ENCODE peak calls at places on chromosomes 3 and 15, in ten cellular contexts. One of them, this sample, is unnamed.

GRCh38 chr3:67642734-67643133 is 11.7 kb downstream of the SUCLG2 start:
- DNase-seq in MM.1S: no peak
- DNase-seq in pancreas: no peak
- DNase-seq in iPS DF 6.9: no peak
- DNase-seq in AG04450: no peak
- DNase-seq in cardiac fibroblast: no peak
- DNase-seq in suprapubic skin: no peak
- DNase-seq in GM23248: no peak
- DNase-seq in CD8-positive, alpha-beta memory T cell: no peak
- DNase-seq in cardiac muscle cell: no peak
- DNase-seq in this sample: no peak

GRCh38 chr15:41567261-41567660 is 8.2 kb downstream of the TYRO3 start:
- DNase-seq in suprapubic skin: no peak
- DNase-seq in pancreas: peak; percentile 3
- DNase-seq in MM.1S: no peak
- DNase-seq in cardiac muscle cell: no peak
- DNase-seq in AG04450: no peak
- DNase-seq in GM23248: no peak
- DNase-seq in CD8-positive, alpha-beta memory T cell: no peak
- DNase-seq in cardiac fibroblast: no peak
- DNase-seq in iPS DF 6.9: no peak
- DNase-seq in this sample: no peak

GRCh38 chr3:9970020-9970652 is 16.5 kb downstream of the EMC3 start:
- DNase-seq in MM.1S: no peak
- DNase-seq in suprapubic skin: no peak
- DNase-seq in cardiac fibroblast: peak; percentile 79
- DNase-seq in GM23248: peak; percentile 87
- DNase-seq in cardiac muscle cell: no peak
- DNase-seq in CD8-positive, alpha-beta memory T cell: no peak
- DNase-seq in pancreas: no peak
- DNase-seq in iPS DF 6.9: no peak
- DNase-seq in AG04450: no peak
- DNase-seq in this sample: peak; percentile 13

GRCh38 chr3:110789315-110789714 is 282.3 kb upstream of the NECTIN3 start:
- DNase-seq in AG04450: peak; percentile 20
- DNase-seq in MM.1S: no peak
- DNase-seq in cardiac fibroblast: peak; percentile 84
- DNase-seq in suprapubic skin: no peak
- DNase-seq in CD8-positive, alpha-beta memory T cell: no peak
- DNase-seq in GM23248: peak; percentile 74
- DNase-seq in cardiac muscle cell: no peak
- DNase-seq in iPS DF 6.9: no peak
- DNase-seq in pancreas: no peak
- DNase-seq in this sample: no peak

GRCh38 chr3:31592764-31593163 is 60.0 kb downstream of the STT3B start:
- DNase-seq in GM23248: no peak
- DNase-seq in iPS DF 6.9: no peak
- DNase-seq in cardiac fibroblast: no peak
- DNase-seq in CD8-positive, alpha-beta memory T cell: no peak
- DNase-seq in MM.1S: no peak
- DNase-seq in pancreas: no peak
- DNase-seq in cardiac muscle cell: no peak
- DNase-seq in AG04450: no peak
- DNase-seq in suprapubic skin: no peak
- DNase-seq in this sample: no peak

GRCh38 chr3:107421170-107421792 is 44.0 kb downstream of the CCDC54 start:
- DNase-seq in iPS DF 6.9: no peak
- DNase-seq in suprapubic skin: no peak
- DNase-seq in cardiac fibroblast: peak; percentile 85
- DNase-seq in MM.1S: peak; percentile 86
- DNase-seq in CD8-positive, alpha-beta memory T cell: peak; percentile 47
- DNase-seq in AG04450: no peak
- DNase-seq in GM23248: peak; percentile 75
- DNase-seq in cardiac muscle cell: peak; percentile 72
- DNase-seq in pancreas: no peak
- DNase-seq in this sample: no peak

GRCh38 chr15:84967380-84967779 is 14.3 kb upstream of the PDE8A start:
- DNase-seq in GM23248: no peak
- DNase-seq in CD8-positive, alpha-beta memory T cell: no peak
- DNase-seq in AG04450: no peak
- DNase-seq in suprapubic skin: no peak
- DNase-seq in pancreas: no peak
- DNase-seq in iPS DF 6.9: no peak
- DNase-seq in cardiac muscle cell: no peak
- DNase-seq in MM.1S: no peak
- DNase-seq in cardiac fibroblast: no peak
- DNase-seq in this sample: no peak

GRCh38 chr3:54917172-54917571 is 10.7 kb downstream of the LRTM1 start:
- DNase-seq in CD8-positive, alpha-beta memory T cell: no peak
- DNase-seq in AG04450: no peak
- DNase-seq in MM.1S: no peak
- DNase-seq in iPS DF 6.9: no peak
- DNase-seq in suprapubic skin: no peak
- DNase-seq in GM23248: peak; percentile 70
- DNase-seq in cardiac fibroblast: peak; percentile 16
- DNase-seq in cardiac muscle cell: no peak
- DNase-seq in pancreas: no peak
- DNase-seq in this sample: no peak

GRCh38 chr3:170511371-170511770 is 74.5 kb downstream of the SLC7A14 start:
- DNase-seq in cardiac fibroblast: no peak
- DNase-seq in suprapubic skin: no peak
- DNase-seq in CD8-positive, alpha-beta memory T cell: no peak
- DNase-seq in AG04450: no peak
- DNase-seq in iPS DF 6.9: no peak
- DNase-seq in cardiac muscle cell: no peak
- DNase-seq in pancreas: no peak
- DNase-seq in GM23248: no peak
- DNase-seq in MM.1S: no peak
- DNase-seq in this sample: no peak

GRCh38 chr3:50318163-50318562 is 4.4 kb downstream of the HYAL2 start:
- DNase-seq in iPS DF 6.9: no peak
- DNase-seq in pancreas: no peak
- DNase-seq in GM23248: no peak
- DNase-seq in cardiac fibroblast: no peak
- DNase-seq in AG04450: no peak
- DNase-seq in MM.1S: no peak
- DNase-seq in CD8-positive, alpha-beta memory T cell: no peak
- DNase-seq in suprapubic skin: no peak
- DNase-seq in cardiac muscle cell: no peak
- DNase-seq in this sample: no peak

GRCh38 chr3:10505050-10505790 is at the start of gene ATP2B2:
- DNase-seq in cardiac fibroblast: no peak
- DNase-seq in iPS DF 6.9: no peak
- DNase-seq in GM23248: peak; percentile 13
- DNase-seq in suprapubic skin: no peak
- DNase-seq in MM.1S: no peak
- DNase-seq in cardiac muscle cell: peak; percentile 40
- DNase-seq in pancreas: no peak
- DNase-seq in AG04450: no peak
- DNase-seq in CD8-positive, alpha-beta memory T cell: no peak
- DNase-seq in this sample: peak; percentile 10

GRCh38 chr15:62888628-62889027 is 153.9 kb upstream of the TPM1 start:
- DNase-seq in AG04450: no peak
- DNase-seq in pancreas: no peak
- DNase-seq in iPS DF 6.9: no peak
- DNase-seq in CD8-positive, alpha-beta memory T cell: no peak
- DNase-seq in suprapubic skin: no peak
- DNase-seq in MM.1S: no peak
- DNase-seq in GM23248: peak; percentile 50
- DNase-seq in cardiac muscle cell: no peak
- DNase-seq in cardiac fibroblast: peak; percentile 50
- DNase-seq in this sample: peak; percentile 51

GRCh38 chr3:127484601-127485388 is 105.7 kb downstream of the TPRA1 start:
- DNase-seq in CD8-positive, alpha-beta memory T cell: no peak
- DNase-seq in pancreas: no peak
- DNase-seq in GM23248: peak; percentile 58
- DNase-seq in cardiac muscle cell: no peak
- DNase-seq in iPS DF 6.9: no peak
- DNase-seq in AG04450: no peak
- DNase-seq in MM.1S: no peak
- DNase-seq in cardiac fibroblast: no peak
- DNase-seq in suprapubic skin: peak; percentile 35
- DNase-seq in this sample: peak; percentile 54

GRCh38 chr15:98706387-98706786 is 58.0 kb downstream of the IGF1R start:
- DNase-seq in cardiac fibroblast: no peak
- DNase-seq in iPS DF 6.9: no peak
- DNase-seq in suprapubic skin: no peak
- DNase-seq in pancreas: no peak
- DNase-seq in MM.1S: no peak
- DNase-seq in CD8-positive, alpha-beta memory T cell: no peak
- DNase-seq in cardiac muscle cell: no peak
- DNase-seq in GM23248: no peak
- DNase-seq in AG04450: no peak
- DNase-seq in this sample: no peak

GRCh38 chr15:28106294-28107110 is 7.4 kb upstream of the OCA2 start:
- DNase-seq in MM.1S: no peak
- DNase-seq in CD8-positive, alpha-beta memory T cell: peak; percentile 20
- DNase-seq in suprapubic skin: peak; percentile 62
- DNase-seq in cardiac fibroblast: no peak
- DNase-seq in AG04450: no peak
- DNase-seq in pancreas: peak; percentile 67
- DNase-seq in cardiac muscle cell: peak; percentile 43
- DNase-seq in GM23248: peak; percentile 58
- DNase-seq in iPS DF 6.9: no peak
- DNase-seq in this sample: no peak

DNA sequence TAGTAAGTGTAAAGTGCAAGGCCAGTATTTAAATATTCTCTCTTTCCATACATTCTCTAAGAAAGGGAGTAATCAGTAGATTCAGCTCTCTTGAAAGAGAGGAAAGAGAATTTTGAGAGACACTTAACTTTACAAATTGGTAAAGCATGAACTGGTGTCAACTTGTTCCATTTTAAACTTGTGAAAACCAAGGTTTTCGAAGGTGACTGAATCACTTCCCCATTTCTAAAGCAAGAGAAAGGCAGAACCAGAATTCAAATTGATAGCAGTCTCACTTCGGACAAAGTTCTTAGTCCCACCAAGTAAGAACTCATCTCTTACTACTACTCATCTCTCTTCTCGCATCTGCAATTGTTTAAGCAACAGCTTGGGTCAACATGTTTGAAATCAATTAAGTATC is 22.4 kb downstream of the TJP1 start:
- DNase-seq in suprapubic skin: no peak
- DNase-seq in cardiac muscle cell: no peak
- DNase-seq in AG04450: no peak
- DNase-seq in pancreas: no peak
- DNase-seq in CD8-positive, alpha-beta memory T cell: no peak
- DNase-seq in iPS DF 6.9: no peak
- DNase-seq in MM.1S: no peak
- DNase-seq in GM23248: no peak
- DNase-seq in cardiac fibroblast: no peak
- DNase-seq in this sample: no peak
- H3K4me3 ChIP-seq in suprapubic skin: no peak overlapping the region
- H3K4me3 ChIP-seq in cardiac muscle cell: no peak overlapping the region
- H3K4me3 ChIP-seq in AG04450: no peak overlapping the region
- H3K4me3 ChIP-seq in pancreas: no peak overlapping the region
- H3K4me3 ChIP-seq in CD8-positive, alpha-beta memory T cell: no peak overlapping the region
- H3K4me3 ChIP-seq in iPS DF 6.9: no peak overlapping the region
- H3K4me3 ChIP-seq in MM.1S: no peak overlapping the region
- H3K4me3 ChIP-seq in GM23248: no peak overlapping the region
- H3K4me3 ChIP-seq in cardiac fibroblast: no peak overlapping the region
- H3K4me3 ChIP-seq in this sample: no peak overlapping the region

DNA sequence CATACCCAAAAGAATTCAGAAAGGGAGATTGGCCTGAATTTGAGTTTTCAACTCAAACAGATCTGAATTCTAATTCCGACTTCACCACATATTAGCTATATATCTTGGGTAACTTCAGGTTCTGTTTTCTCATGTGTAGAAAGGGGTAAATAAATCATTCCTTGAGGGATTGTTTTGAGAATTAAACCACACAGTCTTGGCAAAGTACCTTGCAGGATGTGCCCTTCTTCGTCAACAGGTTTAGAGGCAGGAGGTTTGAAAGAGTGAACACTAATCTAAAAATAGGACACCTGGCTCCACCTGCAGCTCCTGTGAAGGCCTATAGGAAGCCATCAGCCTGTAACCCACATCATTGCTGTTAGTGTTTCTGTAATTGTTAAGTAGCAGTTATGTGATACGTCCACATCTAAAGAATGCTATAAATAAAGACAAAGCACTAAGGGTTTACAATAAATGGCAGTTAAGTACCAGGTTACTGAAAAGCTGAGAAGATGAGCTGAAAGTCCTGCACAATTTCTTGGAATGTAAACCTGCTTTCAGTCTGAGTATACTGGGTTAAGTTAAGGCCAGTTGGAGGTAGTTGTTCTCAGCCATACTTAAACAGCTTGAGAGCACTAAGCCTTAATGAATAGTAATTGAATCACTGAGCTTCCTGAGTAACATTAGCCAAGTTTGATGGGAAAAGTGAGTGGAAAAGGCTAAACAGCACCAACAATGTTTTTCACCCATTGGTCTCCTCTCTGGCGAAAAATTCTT is 6.0 kb downstream of the CCDC80 start:
- DNase-seq in suprapubic skin: no peak
- DNase-seq in GM23248: peak; percentile 56
- DNase-seq in pancreas: no peak
- DNase-seq in MM.1S: peak; percentile 49
- DNase-seq in cardiac fibroblast: no peak
- DNase-seq in cardiac muscle cell: no peak
- DNase-seq in AG04450: no peak
- DNase-seq in CD8-positive, alpha-beta memory T cell: no peak
- DNase-seq in iPS DF 6.9: no peak
- DNase-seq in this sample: no peak
- H3K4me3 ChIP-seq in suprapubic skin: peak overlapping the region; percentile 49
- H3K4me3 ChIP-seq in GM23248: peak overlapping the region; percentile 97
- H3K4me3 ChIP-seq in pancreas: no peak overlapping the region
- H3K4me3 ChIP-seq in MM.1S: no peak overlapping the region
- H3K4me3 ChIP-seq in cardiac fibroblast: peak overlapping the region; percentile 64
- H3K4me3 ChIP-seq in cardiac muscle cell: no peak overlapping the region
- H3K4me3 ChIP-seq in AG04450: peak overlapping the region; percentile 85
- H3K4me3 ChIP-seq in CD8-positive, alpha-beta memory T cell: no peak overlapping the region
- H3K4me3 ChIP-seq in iPS DF 6.9: no peak overlapping the region
- H3K4me3 ChIP-seq in this sample: peak overlapping the region; percentile 49

DNA sequence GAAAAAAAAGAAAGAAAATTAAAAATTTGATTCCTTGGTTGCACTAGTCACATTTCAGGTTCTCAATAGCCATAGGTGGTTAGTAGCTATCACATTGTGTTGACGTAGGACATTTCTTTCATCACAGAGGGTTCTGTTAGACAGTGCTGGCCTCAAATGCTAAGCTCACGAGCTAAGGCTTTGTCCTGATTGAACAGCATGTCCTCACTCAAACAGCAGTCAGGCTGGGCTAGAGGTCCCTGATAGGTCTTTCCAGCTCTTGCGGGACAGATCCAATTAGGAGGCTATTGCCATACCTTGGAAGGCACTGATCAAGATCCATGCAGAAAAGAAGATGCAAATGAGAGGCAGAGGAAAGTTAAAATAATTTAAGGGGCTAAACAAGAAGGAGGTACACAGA is 85.9 kb upstream of the HACD2 start:
- DNase-seq in cardiac muscle cell: no peak
- DNase-seq in CD8-positive, alpha-beta memory T cell: no peak
- DNase-seq in iPS DF 6.9: no peak
- DNase-seq in suprapubic skin: no peak
- DNase-seq in pancreas: no peak
- DNase-seq in cardiac fibroblast: no peak
- DNase-seq in AG04450: no peak
- DNase-seq in MM.1S: no peak
- DNase-seq in GM23248: no peak
- DNase-seq in this sample: no peak
- H3K4me3 ChIP-seq in cardiac muscle cell: no peak overlapping the region
- H3K4me3 ChIP-seq in CD8-positive, alpha-beta memory T cell: no peak overlapping the region
- H3K4me3 ChIP-seq in iPS DF 6.9: no peak overlapping the region
- H3K4me3 ChIP-seq in suprapubic skin: no peak overlapping the region
- H3K4me3 ChIP-seq in pancreas: no peak overlapping the region
- H3K4me3 ChIP-seq in cardiac fibroblast: no peak overlapping the region
- H3K4me3 ChIP-seq in AG04450: no peak overlapping the region
- H3K4me3 ChIP-seq in MM.1S: no peak overlapping the region
- H3K4me3 ChIP-seq in GM23248: no peak overlapping the region
- H3K4me3 ChIP-seq in this sample: no peak overlapping the region

GRCh38 chr3:188772886-188773285 is 398.9 kb upstream of the TPRG1 start:
- DNase-seq in pancreas: no peak
- DNase-seq in AG04450: peak; percentile 86
- DNase-seq in GM23248: peak; percentile 65
- DNase-seq in cardiac muscle cell: no peak
- DNase-seq in CD8-positive, alpha-beta memory T cell: no peak
- DNase-seq in MM.1S: no peak
- DNase-seq in suprapubic skin: no peak
- DNase-seq in iPS DF 6.9: no peak
- DNase-seq in cardiac fibroblast: peak; percentile 66
- DNase-seq in this sample: peak; percentile 87
- H3K4me3 ChIP-seq in pancreas: no peak overlapping the region
- H3K4me3 ChIP-seq in AG04450: no peak overlapping the region
- H3K4me3 ChIP-seq in GM23248: no peak overlapping the region
- H3K4me3 ChIP-seq in cardiac muscle cell: no peak overlapping the region
- H3K4me3 ChIP-seq in CD8-positive, alpha-beta memory T cell: no peak overlapping the region
- H3K4me3 ChIP-seq in MM.1S: no peak overlapping the region
- H3K4me3 ChIP-seq in suprapubic skin: no peak overlapping the region
- H3K4me3 ChIP-seq in iPS DF 6.9: no peak overlapping the region
- H3K4me3 ChIP-seq in cardiac fibroblast: no peak overlapping the region
- H3K4me3 ChIP-seq in this sample: no peak overlapping the region